ENCODE peak calls at places on chromosomes 11 and 22, in seven cellular contexts. E is body of pancreas, H is pancreas, P is mucosa of descending colon, T is H1, C is epithelial cell of esophagus, O is brain microvascular endothelial cell. J is an unnamed sample.

GRCh38 chr11:65501530-65502273 is 2.9 kb downstream of the MALAT1 start:
- DNase-seq in E (no peak), H (no peak), P (no peak), T (no peak), C (no peak), O (peak; percentile 44), J (peak; percentile 77)

GRCh38 chr11:65066315-65066714 is 8.0 kb upstream of the NAALADL1 start:
- DNase-seq in E (no peak), H (no peak), P (no peak), T (no peak), C (no peak), O (no peak), J (no peak)

GRCh38 chr11:3119141-3119821 is 45.8 kb downstream of the OSBPL5 start:
- DNase-seq in E (no peak), H (no peak), P (no peak), T (no peak), C (no peak), O (no peak), J (no peak)

GRCh38 chr22:50088096-50088495 is 1.7 kb upstream of the MOV10L1 start:
- DNase-seq in E (no peak), H (no peak), P (no peak), T (no peak), C (no peak), O (no peak), J (no peak)

GRCh38 chr11:2146051-2146450 is 6.9 kb upstream of the IGF2 start:
- DNase-seq in E (no peak), H (peak; percentile 41), P (no peak), T (no peak), C (no peak), O (no peak), J (no peak)

GRCh38 chr11:2122907-2123627 is 16.1 kb downstream of the IGF2 start:
- DNase-seq in E (no peak), H (peak; percentile 66), P (no peak), T (no peak), C (no peak), O (no peak), J (no peak)

GRCh38 chr11:65221026-65221425 is 39.3 kb downstream of the CAPN1 start:
- DNase-seq in E (no peak), H (no peak), P (no peak), T (no peak), C (no peak), O (no peak), J (no peak)

GRCh38 chr11:94599510-94599909 is 32.3 kb downstream of the PIWIL4 start:
- DNase-seq in E (no peak), H (no peak), P (no peak), T (no peak), C (no peak), O (no peak), J (no peak)

GRCh38 chr11:87926250-87926970 is 248.8 kb downstream of the RAB38 start:
- DNase-seq in E (no peak), H (no peak), P (no peak), T (peak; percentile 7), C (peak; percentile 96), O (peak; percentile 90), J (peak; percentile 70)

GRCh38 chr11:72672839-72673238 is 1.4 kb downstream of the PDE2A start:
- DNase-seq in E (no peak), H (no peak), P (no peak), T (no peak), C (no peak), O (no peak), J (no peak)

GRCh38 chr11:72675221-72675620 is 999 bp upstream of the PDE2A start:
- DNase-seq in E (no peak), H (no peak), P (no peak), T (no peak), C (no peak), O (no peak), J (no peak)

GRCh38 chr11:72676874-72677341 is 2.7 kb upstream of the PDE2A start:
- DNase-seq in E (peak; percentile 60), H (peak; percentile 91), P (peak; percentile 63), T (no peak), C (peak; percentile 67), O (peak; percentile 32), J (peak; percentile 48)

GRCh38 chr11:72673284-72673942 is 809 bp downstream of the PDE2A start:
- DNase-seq in E (no peak), H (no peak), P (no peak), T (no peak), C (no peak), O (no peak), J (no peak)

DNA sequence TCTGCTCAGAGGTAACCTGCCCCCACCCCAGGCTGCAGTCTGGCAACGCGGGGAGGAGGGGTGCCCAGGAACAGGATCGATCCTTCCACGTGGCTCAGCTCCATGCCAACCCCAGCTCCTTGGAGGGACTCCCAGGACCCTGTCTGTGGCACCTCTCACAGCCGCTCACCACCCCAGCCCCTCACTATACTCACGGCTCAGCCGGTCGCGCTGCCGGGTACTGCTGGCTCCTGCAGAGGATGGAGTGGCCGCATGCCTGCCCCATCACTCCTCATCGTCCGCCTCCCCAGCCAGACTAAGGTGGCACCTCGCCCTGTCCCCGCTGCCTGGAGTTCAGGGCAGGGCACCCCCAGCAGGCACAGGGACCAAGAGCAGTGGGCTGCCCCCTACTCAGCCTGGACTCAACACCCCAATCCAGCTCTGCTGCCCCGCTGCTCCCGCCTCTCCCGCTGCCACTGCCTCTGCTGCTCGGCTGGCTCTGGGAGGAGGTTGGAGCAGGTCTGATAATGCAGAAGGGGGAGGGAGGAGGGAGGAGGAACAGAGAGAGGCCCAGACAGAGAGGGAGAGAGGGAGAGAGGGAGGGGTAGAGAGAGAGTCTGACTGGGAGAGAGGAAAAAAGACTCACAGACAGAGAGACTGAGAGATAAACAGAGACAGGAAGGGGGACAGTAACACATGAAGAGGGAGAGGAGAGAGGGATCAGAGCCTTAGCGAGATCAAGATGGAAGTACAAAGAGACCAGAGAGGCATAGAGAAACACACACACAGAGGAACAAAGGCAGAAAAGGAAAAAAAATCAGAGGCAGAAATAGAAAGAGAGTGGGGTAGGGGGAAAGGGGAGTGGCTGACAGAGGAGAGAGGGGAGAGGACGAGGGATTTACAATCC is at the start of gene PDE2A:
- DNase-seq in E (no peak), H (no peak), P (no peak), T (no peak), C (no peak), O (no peak), J (no peak)
- H3K4me3 ChIP-seq in E (no peak within 1 kb of the TSS), H (no peak within 1 kb of the TSS), P (no peak within 1 kb of the TSS), T (peak within 1 kb of the TSS; percentile 17), C (no peak within 1 kb of the TSS), O (no peak within 1 kb of the TSS), J (no peak within 1 kb of the TSS)

GRCh38 chr11:116282481-116282880 is 490.3 kb downstream of the BUD13 start:
- DNase-seq in E (no peak), H (no peak), P (no peak), T (no peak), C (no peak), O (no peak), J (no peak)

GRCh38 chr11:116278076-116278475 is 494.7 kb downstream of the BUD13 start:
- DNase-seq in E (no peak), H (no peak), P (no peak), T (no peak), C (no peak), O (no peak), J (no peak)

GRCh38 chr11:116284930-116285329 is 487.9 kb downstream of the BUD13 start:
- DNase-seq in E (no peak), H (no peak), P (no peak), T (no peak), C (no peak), O (no peak), J (no peak)

GRCh38 chr11:116283300-116283699 is 489.5 kb downstream of the BUD13 start:
- DNase-seq in E (no peak), H (no peak), P (no peak), T (no peak), C (no peak), O (no peak), J (no peak)

GRCh38 chr11:116281173-116282160 is 491.3 kb downstream of the BUD13 start:
- DNase-seq in E (no peak), H (no peak), P (no peak), T (no peak), C (no peak), O (no peak), J (no peak)
- TF ChIP-seq CTCF in E (no peak), H (no peak), P (no peak), T (peak; percentile 41), C (no peak), O (no peak), J (no peak)

GRCh38 chr11:44726278-44727113 is at the start of gene TSPAN18:
- DNase-seq in E (no peak), H (peak; percentile 65), P (no peak), T (peak; percentile 58), C (no peak), O (no peak), J (no peak)
- H3K4me3 ChIP-seq in E (peak within 1 kb of the TSS; percentile 10), H (peak within 1 kb of the TSS; percentile 35), P (no peak within 1 kb of the TSS), T (peak within 1 kb of the TSS; percentile 74), C (peak within 1 kb of the TSS; percentile 26), O (no peak within 1 kb of the TSS), J (peak within 1 kb of the TSS; percentile 47)

GRCh38 chr22:23154461-23154860 is 9.2 kb downstream of the RAB36 start:
- DNase-seq in E (no peak), H (no peak), P (no peak), T (no peak), C (no peak), O (no peak), J (no peak)

GRCh38 chr22:23155831-23156230 is 10.6 kb downstream of the RAB36 start:
- DNase-seq in E (no peak), H (no peak), P (no peak), T (no peak), C (no peak), O (no peak), J (no peak)

GRCh38 chr22:23157560-23158515 is 12.6 kb downstream of the RAB36 start:
- DNase-seq in E (no peak), H (no peak), P (no peak), T (no peak), C (no peak), O (no peak), J (no peak)

GRCh38 chr22:23155143-23155542 is 9.9 kb downstream of the RAB36 start:
- DNase-seq in E (no peak), H (no peak), P (no peak), T (no peak), C (no peak), O (no peak), J (no peak)

DNA sequence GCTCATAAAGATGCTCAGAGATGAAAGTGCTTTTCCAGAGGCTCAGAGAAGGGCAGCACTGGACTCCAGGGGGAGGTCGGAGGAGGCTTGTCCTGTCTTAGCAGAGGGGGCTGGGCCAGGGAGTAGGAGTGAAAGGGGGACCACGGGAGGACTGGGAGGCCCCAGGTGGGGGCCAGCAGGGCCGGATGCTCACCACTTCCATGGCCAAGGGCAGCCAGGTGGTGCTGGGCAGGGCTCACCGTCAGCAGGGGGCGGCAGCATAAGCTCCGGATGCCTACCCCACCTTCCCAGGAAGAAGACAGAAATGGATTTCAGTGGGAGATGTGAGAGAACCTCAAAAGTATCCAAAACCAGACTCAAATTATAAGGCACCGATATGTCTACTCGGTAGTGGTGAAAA is 11.0 kb downstream of the RAB36 start:
- DNase-seq in E (no peak), H (no peak), P (no peak), T (no peak), C (no peak), O (no peak), J (no peak)
- TF ChIP-seq CTCF in E (no peak), H (no peak), P (no peak), T (peak; percentile 70), C (no peak), O (peak; percentile 19), J (no peak)

J was measured in fibroblast of pulmonary artery.